ENCODE peak calls at places on chromosomes 13 and 19, in nine cellular contexts. R, J, L, V, O, Y, S, D and U are unnamed samples.

GRCh38 chr19:10419200-10419645 is 1.1 kb upstream of the PDE4A start:
- DNase-seq in R (no peak), J (no peak), L (no peak), V (peak), O (peak), Y (peak), S (no peak), D (no peak), U (no peak)

GRCh38 chr13:111908391-111908790 is 158.6 kb upstream of the SOX1 start:
- DNase-seq in R (no peak), J (no peak), L (no peak), V (no peak), O (no peak), Y (peak), S (no peak), D (no peak), U (no peak)

GRCh38 chr13:50422181-50423148 is 407.2 kb downstream of the KCNRG start:
- DNase-seq in R (no peak), J (no peak), L (no peak), V (no peak), O (no peak), Y (no peak), S (no peak), D (no peak), U (no peak)

GRCh38 chr19:48815870-48816501 is 5.2 kb upstream of the BCAT2 start:
- DNase-seq in R (no peak), J (no peak), L (peak), V (peak), O (no peak), Y (no peak), S (no peak), D (no peak), U (no peak)

GRCh38 chr13:27081893-27082292 is 89.7 kb downstream of the USP12 start:
- DNase-seq in R (no peak), J (no peak), L (no peak), V (no peak), O (no peak), Y (no peak), S (no peak), D (no peak), U (no peak)

GRCh38 chr13:42883771-42884170 is 102.4 kb downstream of the FAM216B start:
- DNase-seq in R (no peak), J (no peak), L (peak), V (peak), O (no peak), Y (peak), S (peak), D (no peak), U (no peak)

GRCh38 chr13:79297128-79297527 is 108.9 kb downstream of the RBM26 start:
- DNase-seq in R (no peak), J (no peak), L (no peak), V (no peak), O (no peak), Y (no peak), S (no peak), D (no peak), U (no peak)

GRCh38 chr13:44710576-44710975 is 134.4 kb upstream of the TSC22D1 start:
- DNase-seq in R (no peak), J (no peak), L (peak), V (peak), O (no peak), Y (no peak), S (peak), D (no peak), U (no peak)

GRCh38 chr13:38530492-38530891 is 156.4 kb upstream of the FREM2 start:
- DNase-seq in R (no peak), J (no peak), L (peak), V (no peak), O (no peak), Y (no peak), S (peak), D (no peak), U (no peak)

GRCh38 chr13:50094615-50095293 is 79.5 kb downstream of the KCNRG start:
- DNase-seq in R (no peak), J (no peak), L (peak), V (no peak), O (no peak), Y (no peak), S (no peak), D (no peak), U (no peak)

GRCh38 chr19:13707901-13708300 is 56.4 kb upstream of the MRI1 start:
- DNase-seq in R (no peak), J (no peak), L (no peak), V (no peak), O (no peak), Y (no peak), S (no peak), D (no peak), U (no peak)

GRCh38 chr13:23715762-23716235 is 145.6 kb downstream of the TNFRSF19 start:
- DNase-seq in R (no peak), J (no peak), L (no peak), V (no peak), O (no peak), Y (peak), S (no peak), D (no peak), U (no peak)

GRCh38 chr19:38879400-38879751 is 1.3 kb upstream of the RINL start:
- DNase-seq in R (no peak), J (no peak), L (no peak), V (no peak), O (peak), Y (peak), S (no peak), D (no peak), U (no peak)

GRCh38 chr13:113616991-113617749 is 32.6 kb downstream of the TFDP1 start:
- DNase-seq in R (peak), J (no peak), L (peak), V (peak), O (peak), Y (peak), S (no peak), D (no peak), U (no peak)

GRCh38 chr19:9702186-9702585 is 27.3 kb upstream of the ZNF562 start:
- DNase-seq in R (no peak), J (no peak), L (no peak), V (no peak), O (no peak), Y (no peak), S (no peak), D (no peak), U (no peak)

GRCh38 chr13:114235697-114236096 is 1.0 kb downstream of the CDC16 start:
- DNase-seq in R (no peak), J (no peak), L (no peak), V (no peak), O (no peak), Y (no peak), S (no peak), D (no peak), U (no peak)

GRCh38 chr13:99429670-99430069 is 71.6 kb upstream of the TM9SF2 start:
- DNase-seq in R (no peak), J (no peak), L (no peak), V (no peak), O (no peak), Y (peak), S (no peak), D (no peak), U (no peak)

GRCh38 chr13:64529874-64530485 is 2700.2 kb downstream of the PCDH9 start:
- DNase-seq in R (no peak), J (no peak), L (no peak), V (no peak), O (no peak), Y (peak), S (no peak), D (no peak), U (no peak)

GRCh38 chr13:49323344-49323743 is 75.6 kb downstream of the CDADC1 start:
- DNase-seq in R (no peak), J (no peak), L (no peak), V (no peak), O (no peak), Y (no peak), S (no peak), D (no peak), U (no peak)

GRCh38 chr13:53136554-53136953 is 107.9 kb downstream of the OLFM4 start:
- DNase-seq in R (no peak), J (no peak), L (no peak), V (peak), O (no peak), Y (no peak), S (no peak), D (no peak), U (no peak)

GRCh38 chr13:33349996-33350826 is 64.7 kb upstream of the STARD13 start:
- DNase-seq in R (peak), J (no peak), L (peak), V (peak), O (peak), Y (peak), S (peak), D (peak), U (no peak)

GRCh38 chr19:8151499-8152035 is 2.2 kb upstream of the FBN3 start:
- DNase-seq in R (no peak), J (no peak), L (no peak), V (no peak), O (no peak), Y (no peak), S (no peak), D (no peak), U (no peak)

GRCh38 chr13:75050419-75051066 is 431.4 kb downstream of the TBC1D4 start:
- DNase-seq in R (no peak), J (no peak), L (peak), V (no peak), O (no peak), Y (no peak), S (no peak), D (no peak), U (peak)

GRCh38 chr19:10392120-10392519 is 11.2 kb downstream of the CDC37 start:
- DNase-seq in R (no peak), J (no peak), L (no peak), V (no peak), O (no peak), Y (no peak), S (no peak), D (no peak), U (no peak)

GRCh38 chr13:79919109-79919508 is 421.8 kb downstream of the SPRY2 start:
- DNase-seq in R (no peak), J (no peak), L (no peak), V (no peak), O (no peak), Y (no peak), S (no peak), D (no peak), U (no peak)

GRCh38 chr13:53783466-53783865 is 754.9 kb downstream of the OLFM4 start:
- DNase-seq in R (no peak), J (no peak), L (no peak), V (no peak), O (peak), Y (peak), S (no peak), D (no peak), U (no peak)

GRCh38 chr19:55346725-55347441 is 7.2 kb downstream of the KMT5C start:
- DNase-seq in R (no peak), J (no peak), L (no peak), V (no peak), O (peak), Y (peak), S (no peak), D (peak), U (no peak)

GRCh38 chr13:19650742-19651141 is 17.3 kb downstream of the MPHOSPH8 start:
- DNase-seq in R (no peak), J (no peak), L (no peak), V (no peak), O (no peak), Y (no peak), S (no peak), D (no peak), U (no peak)

GRCh38 chr19:47779524-47780214 is 1.2 kb downstream of the SELENOW start:
- DNase-seq in R (peak), J (no peak), L (no peak), V (no peak), O (peak), Y (no peak), S (no peak), D (no peak), U (no peak)

GRCh38 chr19:29285878-29286277 is 72.9 kb upstream of the UQCRFS1 start:
- DNase-seq in R (no peak), J (no peak), L (no peak), V (peak), O (no peak), Y (peak), S (no peak), D (no peak), U (no peak)

GRCh38 chr19:29942404-29943261 is 594 bp downstream of the URI1 start:
- DNase-seq in R (peak), J (peak), L (no peak), V (peak), O (peak), Y (peak), S (peak), D (peak), U (no peak)

GRCh38 chr13:80251403-80251802 is 89.5 kb downstream of the SPRY2 start:
- DNase-seq in R (no peak), J (no peak), L (peak), V (peak), O (no peak), Y (no peak), S (no peak), D (no peak), U (no peak)

GRCh38 chr19:18479964-18480723 is 41.7 kb downstream of the ELL start:
- DNase-seq in R (peak), J (no peak), L (peak), V (no peak), O (no peak), Y (no peak), S (peak), D (peak), U (no peak)

GRCh38 chr13:82356667-82357066 is 1525.6 kb downstream of the SLITRK1 start:
- DNase-seq in R (no peak), J (no peak), L (no peak), V (no peak), O (no peak), Y (no peak), S (peak), D (no peak), U (no peak)

GRCh38 chr13:46712524-46712923 is 84.4 kb downstream of the ESD start:
- DNase-seq in R (no peak), J (no peak), L (no peak), V (no peak), O (no peak), Y (peak), S (no peak), D (no peak), U (no peak)

GRCh38 chr13:65829241-65830008 is 1400.7 kb downstream of the PCDH9 start:
- DNase-seq in R (no peak), J (no peak), L (no peak), V (no peak), O (peak), Y (no peak), S (no peak), D (no peak), U (no peak)

GRCh38 chr19:16938211-16938610 is 49.4 kb downstream of the F2RL3 start:
- DNase-seq in R (no peak), J (no peak), L (no peak), V (no peak), O (no peak), Y (no peak), S (no peak), D (no peak), U (no peak)

GRCh38 chr13:48892311-48892710 is 83.4 kb upstream of the FNDC3A start:
- DNase-seq in R (no peak), J (no peak), L (peak), V (peak), O (no peak), Y (no peak), S (peak), D (no peak), U (no peak)

GRCh38 chr19:38386968-38387549 is 775 bp downstream of the GGN start:
- DNase-seq in R (peak), J (no peak), L (no peak), V (peak), O (no peak), Y (no peak), S (no peak), D (peak), U (no peak)

GRCh38 chr19:49136771-49137171 is 17.4 kb downstream of the PPFIA3 start:
- DNase-seq in R (no peak), J (no peak), L (peak), V (no peak), O (peak), Y (no peak), S (peak), D (no peak), U (no peak)